ENCODE peak calls at places on chromosome 22, in eight cellular contexts. P is endodermal cell, X is GM10248, A is GM20000, S is T-helper 9 cell, E is GM13977, I is fibroblast of pulmonary artery, Q is fibroblast of the aortic adventitia. C is an unnamed sample.

GRCh38 chr22:45905924-45906865 is 70.8 kb downstream of the WNT7B start:
- DNase-seq in I (peak), Q (peak), S (no peak), P (no peak), X (no peak), E (no peak), A (no peak), C (no peak)

GRCh38 chr22:17272511-17272991 is 53.3 kb upstream of the ADA2 start:
- DNase-seq in Q (no peak), I (no peak), S (no peak), P (peak), A (no peak), X (no peak), E (no peak), C (no peak)

GRCh38 chr22:46076651-46077339 is 73.5 kb upstream of the PPARA start:
- DNase-seq in S (no peak), Q (peak), E (no peak), P (no peak), I (peak), A (no peak), X (no peak), C (no peak)

GRCh38 chr22:41524809-41525449 is 19.3 kb downstream of the POLR3H start:
- DNase-seq in A (peak), E (peak), X (peak), I (no peak), P (peak), S (peak), Q (no peak), C (no peak)

GRCh38 chr22:24186352-24186740 is 5.1 kb downstream of the SUSD2 start:
- DNase-seq in I (no peak), P (no peak), Q (no peak), E (no peak), A (no peak), X (no peak), S (no peak), C (no peak)

GRCh38 chr22:38870312-38870741 is 1.7 kb downstream of the CBX6 start:
- DNase-seq in Q (peak), I (peak), S (peak), A (peak), E (peak), X (peak), P (peak), C (peak)

GRCh38 chr22:39490135-39490798 is 11.8 kb upstream of the MIEF1 start:
- DNase-seq in E (peak), P (peak), Q (peak), X (peak), I (peak), S (peak), A (peak), C (no peak)

GRCh38 chr22:41949297-41949965 is 2.5 kb upstream of the CENPM start:
- DNase-seq in P (no peak), A (no peak), E (no peak), S (no peak), I (no peak), X (no peak), Q (no peak), C (no peak)

GRCh38 chr22:38422615-38423511 is 32.1 kb downstream of the KCNJ4 start:
- DNase-seq in A (no peak), X (no peak), P (peak), I (no peak), E (no peak), Q (no peak), S (no peak), C (no peak)

GRCh38 chr22:36811094-36811797 is 5.6 kb downstream of the PVALB start:
- DNase-seq in S (no peak), A (no peak), I (no peak), E (no peak), X (no peak), P (no peak), Q (no peak), C (no peak)

GRCh38 chr22:19776433-19777031 is 16.0 kb downstream of the TBX1 start:
- DNase-seq in S (no peak), P (peak), X (no peak), E (no peak), Q (peak), I (no peak), A (no peak), C (no peak)

GRCh38 chr22:46737976-46738641 is at the start of gene CERK:
- DNase-seq in I (peak), P (peak), Q (peak), E (peak), S (peak), X (peak), A (peak), C (no peak)

GRCh38 chr22:45877651-45878050 is 99.3 kb downstream of the WNT7B start:
- DNase-seq in E (no peak), P (peak), A (no peak), Q (no peak), X (no peak), S (no peak), I (no peak), C (no peak)

GRCh38 chr22:43862074-43862881 is at the start of gene SULT4A1:
- DNase-seq in X (no peak), I (peak), P (peak), E (no peak), A (no peak), S (no peak), Q (peak), C (no peak)

GRCh38 chr22:45735273-45735672 is 63.6 kb downstream of the ATXN10 start:
- DNase-seq in I (no peak), E (no peak), A (no peak), X (no peak), P (no peak), Q (no peak), S (no peak), C (no peak)

GRCh38 chr22:45335021-45335818 is 25.5 kb downstream of the FAM118A start:
- DNase-seq in A (no peak), E (no peak), I (no peak), Q (no peak), S (no peak), X (no peak), P (peak), C (no peak)

GRCh38 chr22:50289151-50289941 is 18.1 kb downstream of the PLXNB2 start:
- DNase-seq in P (no peak), I (no peak), S (no peak), E (no peak), A (no peak), X (no peak), Q (no peak), C (no peak)

GRCh38 chr22:25014896-25015755 is 62.6 kb downstream of the KIAA1671 start:
- DNase-seq in X (no peak), A (no peak), P (no peak), Q (no peak), E (no peak), I (no peak), S (no peak), C (no peak)

GRCh38 chr22:38222797-38223119 is 21.0 kb downstream of the MAFF start:
- DNase-seq in E (no peak), Q (no peak), S (no peak), I (no peak), A (no peak), X (no peak), P (no peak), C (no peak)

GRCh38 chr22:46180370-46181137 is 30.2 kb downstream of the PPARA start:
- DNase-seq in X (no peak), Q (no peak), P (no peak), A (no peak), S (no peak), E (no peak), I (peak), C (no peak)

GRCh38 chr22:38755155-38755910 is 465 bp downstream of the SUN2 start:
- DNase-seq in P (peak), E (peak), X (peak), Q (peak), S (peak), I (peak), A (peak), C (no peak)

GRCh38 chr22:38864361-38865191 is 7.4 kb downstream of the CBX6 start:
- DNase-seq in S (no peak), I (peak), X (no peak), A (no peak), Q (peak), E (no peak), P (peak), C (no peak)

GRCh38 chr22:38697055-38697980 is 3.4 kb downstream of the JOSD1 start:
- DNase-seq in E (no peak), P (no peak), X (no peak), Q (peak), I (peak), A (no peak), S (no peak), C (no peak)

GRCh38 chr22:47031628-47031915 is 269.1 kb downstream of the TBC1D22A start:
- DNase-seq in P (no peak), I (no peak), Q (no peak), X (no peak), E (no peak), A (no peak), S (no peak), C (no peak)

GRCh38 chr22:38066381-38067027 is 9.3 kb downstream of the PICK1 start:
- DNase-seq in E (no peak), A (no peak), X (no peak), I (no peak), Q (peak), P (no peak), S (no peak), C (no peak)

GRCh38 chr22:24543068-24543675 is 11.8 kb downstream of the GUCD1 start:
- DNase-seq in E (no peak), Q (no peak), A (no peak), I (no peak), S (no peak), P (no peak), X (no peak), C (no peak)

GRCh38 chr22:21599053-21599893 is 30.5 kb downstream of the YDJC start:
- DNase-seq in A (no peak), X (no peak), E (no peak), Q (no peak), I (no peak), P (peak), S (no peak), C (no peak)